ENCODE peak calls at places on chromosomes 3 and 15, in six cellular contexts. W is glutamatergic neuron, L is cardiac muscle cell, V is AG10803, I is right lobe of liver, J is tibial nerve. Z is an unnamed sample.

GRCh38 chr15:70627734-70628541 is 135.4 kb downstream of the UACA start:
- DNase-seq in W (no peak), L (no peak), V (peak), I (no peak), J (no peak), Z (no peak)

GRCh38 chr3:83934208-83935150 is 1024.3 kb upstream of the CADM2 start:
- DNase-seq in W (no peak), L (no peak), V (no peak), I (no peak), J (no peak), Z (no peak)

GRCh38 chr15:78406016-78406590 is 31.9 kb upstream of the IREB2 start:
- DNase-seq in W (no peak), L (no peak), V (no peak), I (no peak), J (no peak), Z (no peak)

GRCh38 chr3:59809750-59810444 is 760.1 kb upstream of the CFAP20DC start:
- DNase-seq in W (no peak), L (no peak), V (peak), I (no peak), J (peak), Z (no peak)

GRCh38 chr3:127637546-127637945 is 8.6 kb downstream of the PODXL2 start:
- DNase-seq in W (no peak), L (no peak), V (peak), I (no peak), J (no peak), Z (no peak)

GRCh38 chr15:37090543-37091175 is 9.7 kb downstream of the MEIS2 start:
- DNase-seq in W (no peak), L (no peak), V (no peak), I (no peak), J (no peak), Z (no peak)

GRCh38 chr3:194382892-194383223 is 13.3 kb upstream of the LRRC15 start:
- DNase-seq in W (no peak), L (no peak), V (no peak), I (no peak), J (no peak), Z (no peak)

GRCh38 chr3:69094467-69095205 is 9.9 kb downstream of the ARL6IP5 start:
- DNase-seq in W (no peak), L (no peak), V (peak), I (no peak), J (no peak), Z (no peak)

GRCh38 chr3:4827767-4828166 is 151.5 kb upstream of the BHLHE40 start:
- DNase-seq in W (no peak), L (no peak), V (no peak), I (no peak), J (no peak), Z (no peak)

GRCh38 chr3:177676947-177677587 is 479.8 kb upstream of the TBL1XR1 start:
- DNase-seq in W (no peak), L (no peak), V (no peak), I (no peak), J (no peak), Z (no peak)

GRCh38 chr3:151581046-151581445 is 120.2 kb upstream of the IGSF10 start:
- DNase-seq in W (no peak), L (no peak), V (peak), I (no peak), J (no peak), Z (no peak)

GRCh38 chr3:151580592-151580991 is 119.7 kb upstream of the IGSF10 start:
- DNase-seq in W (no peak), L (no peak), V (peak), I (no peak), J (no peak), Z (no peak)

GRCh38 chr3:151579571-151580270 is 118.9 kb upstream of the IGSF10 start:
- DNase-seq in W (no peak), L (no peak), V (peak), I (no peak), J (no peak), Z (no peak)

GRCh38 chr3:151576524-151576923 is 115.7 kb upstream of the IGSF10 start:
- DNase-seq in W (no peak), L (no peak), V (no peak), I (no peak), J (no peak), Z (no peak)

DNA sequence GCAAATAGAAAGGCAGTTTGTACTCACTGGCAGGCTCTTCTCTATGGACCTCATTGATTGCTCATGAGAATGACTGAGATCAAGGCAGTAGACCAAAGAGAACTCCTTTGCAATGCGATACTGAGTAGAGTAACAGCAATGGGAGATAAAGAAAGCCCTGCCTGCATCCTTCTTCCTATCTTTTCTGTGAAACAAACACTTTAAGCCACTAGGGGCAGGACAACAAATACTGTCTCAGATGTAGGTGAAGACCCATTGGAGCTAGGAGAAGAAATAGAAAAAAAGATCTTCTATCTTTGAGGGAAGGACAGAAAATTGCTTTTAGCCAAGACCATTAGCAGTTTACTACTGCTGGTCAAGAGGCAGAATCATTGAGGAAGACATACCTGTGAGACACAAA is 117.6 kb upstream of the IGSF10 start:
- DNase-seq in W (no peak), L (no peak), V (no peak), I (no peak), J (no peak), Z (no peak)
- TF ChIP-seq CTCF in W (peak), L (no peak), V (no peak), I (no peak), J (no peak), Z (no peak)

GRCh38 chr15:74306801-74307217 is 60.6 kb downstream of the CYP11A1 start:
- DNase-seq in W (no peak), L (no peak), V (no peak), I (no peak), J (no peak), Z (no peak)
- TF ChIP-seq CTCF in W (no peak), L (no peak), V (no peak), I (no peak), J (no peak), Z (no peak)

GRCh38 chr3:37028329-37028728 is 35.0 kb downstream of the MLH1 start:
- DNase-seq in W (no peak), L (peak), V (no peak), I (no peak), J (peak), Z (no peak)

GRCh38 chr3:37024820-37025405 is 31.6 kb downstream of the MLH1 start:
- DNase-seq in W (no peak), L (no peak), V (no peak), I (no peak), J (no peak), Z (no peak)

GRCh38 chr3:37025562-37026335 is 32.4 kb downstream of the MLH1 start:
- DNase-seq in W (no peak), L (no peak), V (no peak), I (no peak), J (no peak), Z (no peak)

GRCh38 chr3:37026851-37027250 is 33.5 kb downstream of the MLH1 start:
- DNase-seq in W (no peak), L (no peak), V (no peak), I (no peak), J (no peak), Z (no peak)

GRCh38 chr3:37024092-37024491 is 30.8 kb downstream of the MLH1 start:
- DNase-seq in W (no peak), L (no peak), V (peak), I (no peak), J (no peak), Z (no peak)
- TF ChIP-seq CTCF in W (no peak), L (peak), V (peak), I (peak), J (peak), Z (no peak)

DNA sequence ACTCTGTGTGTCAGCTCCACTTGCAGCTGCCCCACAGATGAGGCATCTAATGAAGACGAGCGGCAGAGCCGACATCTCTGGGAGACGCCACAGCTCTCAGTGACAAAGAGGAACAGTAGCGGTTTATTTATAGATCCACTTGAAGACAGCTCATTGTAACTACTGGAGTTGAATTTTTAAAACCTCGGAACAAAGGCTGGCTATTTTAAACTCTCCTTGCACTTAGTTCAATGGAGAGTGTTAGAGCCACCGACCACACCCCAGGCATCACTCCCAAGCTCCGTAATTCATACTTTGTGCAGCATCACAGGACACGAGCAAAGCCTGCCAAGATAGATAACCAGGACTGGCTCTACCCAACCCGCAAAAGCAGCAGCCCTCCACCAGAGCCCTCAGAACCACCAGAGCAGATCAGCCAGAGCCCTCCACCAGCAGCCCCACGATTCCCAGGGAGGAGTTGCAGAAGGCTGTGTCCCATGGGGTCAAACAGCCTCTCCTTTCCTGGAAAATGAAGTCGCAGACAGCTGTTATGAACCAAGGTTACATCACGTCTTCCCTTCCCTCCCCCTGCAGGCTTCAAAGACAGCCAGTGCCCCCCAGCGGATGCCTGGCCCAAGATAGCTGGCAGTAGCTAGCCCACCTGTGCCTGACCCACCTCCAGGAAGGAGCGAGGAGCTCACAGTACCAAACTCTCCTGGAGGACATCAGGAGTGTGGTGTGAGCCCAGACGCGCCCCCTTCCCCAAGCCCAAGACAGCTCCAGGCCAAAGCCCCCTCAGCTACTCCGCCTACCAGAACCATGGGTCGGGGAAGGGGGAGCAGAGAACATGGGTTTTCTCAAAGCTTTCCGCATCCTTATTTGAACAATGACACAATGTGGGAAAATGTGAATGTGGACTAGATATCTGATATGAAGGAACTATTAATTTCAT is 45.7 kb downstream of the POC1A start:
- DNase-seq in W (no peak), L (peak), V (peak), I (peak), J (peak), Z (no peak)
- TF ChIP-seq CTCF in W (no peak), L (peak), V (peak), I (no peak), J (no peak), Z (no peak)

GRCh38 chr15:82892541-82892940 is 60.0 kb downstream of the HOMER2 start:
- DNase-seq in W (no peak), L (no peak), V (no peak), I (no peak), J (no peak), Z (no peak)

GRCh38 chr15:82900511-82900910 is 52.0 kb downstream of the HOMER2 start:
- DNase-seq in W (no peak), L (no peak), V (peak), I (no peak), J (no peak), Z (no peak)

GRCh38 chr15:82894971-82895520 is 57.5 kb downstream of the HOMER2 start:
- DNase-seq in W (no peak), L (peak), V (peak), I (no peak), J (no peak), Z (no peak)

GRCh38 chr15:82898961-82899360 is 53.6 kb downstream of the HOMER2 start:
- DNase-seq in W (no peak), L (no peak), V (no peak), I (no peak), J (no peak), Z (no peak)

DNA sequence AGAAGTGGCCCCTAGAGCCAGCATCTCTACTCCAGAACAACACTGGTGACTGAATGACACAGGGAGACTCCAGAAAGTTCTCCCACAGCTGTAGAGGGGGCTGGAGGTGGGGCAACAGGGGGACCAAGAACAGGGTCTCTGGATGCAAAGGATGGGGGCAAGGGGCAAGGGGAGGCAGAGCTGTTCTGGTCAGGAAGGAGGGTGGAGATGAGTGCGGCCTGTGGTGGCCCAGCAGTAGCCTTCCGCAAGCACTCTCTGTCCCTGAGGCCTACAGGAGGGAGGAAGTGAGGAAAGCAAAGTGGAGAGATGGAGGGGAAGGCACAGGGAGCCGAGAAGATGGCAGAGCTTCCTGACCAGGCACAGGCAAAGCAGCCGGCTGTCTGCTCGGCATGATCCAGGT is 56.5 kb downstream of the HOMER2 start:
- DNase-seq in W (no peak), L (no peak), V (no peak), I (no peak), J (no peak), Z (no peak)
- TF ChIP-seq CTCF in W (no peak), L (no peak), V (no peak), I (no peak), J (no peak), Z (no peak)

GRCh38 chr3:156359337-156359736 is 195.6 kb downstream of the SSR3 start:
- DNase-seq in W (no peak), L (no peak), V (no peak), I (no peak), J (no peak), Z (no peak)
- TF ChIP-seq CTCF in W (no peak), L (no peak), V (no peak), I (no peak), J (no peak), Z (no peak)

GRCh38 chr15:101017041-101017754 is 98.0 kb downstream of the LRRK1 start:
- DNase-seq in W (no peak), L (peak), V (no peak), I (no peak), J (peak), Z (no peak)
- TF ChIP-seq CTCF in W (no peak), L (peak), V (no peak), I (peak), J (no peak), Z (no peak)